ENCODE peak calls at places on chromosomes 5 and 9, in four cellular contexts. M, W, R and F are unnamed samples.

GRCh38 chr5:1509346-1510085 is 14.2 kb downstream of the LPCAT1 start:
- DNase-seq in M (no peak), R (peak), W (no peak), F (no peak)

GRCh38 chr9:99561435-99562262 is 260.0 kb upstream of the NR4A3 start:
- DNase-seq in M (no peak), R (no peak), W (no peak), F (peak)

GRCh38 chr5:167608708-167609272 is 682.7 kb upstream of the WWC1 start:
- DNase-seq in W (no peak), M (no peak), R (no peak), F (no peak)

GRCh38 chr9:115063058-115063850 is 54.7 kb downstream of the TNC start:
- DNase-seq in R (no peak), M (no peak), W (peak), F (no peak)

GRCh38 chr5:1442222-1443144 is 2.8 kb downstream of the SLC6A3 start:
- DNase-seq in M (no peak), W (no peak), R (no peak), F (no peak)

GRCh38 chr5:6448622-6449464 is at the start of gene UBE2QL1:
- DNase-seq in R (no peak), M (no peak), W (no peak), F (no peak)

GRCh38 chr9:3435732-3436131 is 90.1 kb downstream of the RFX3 start:
- DNase-seq in W (no peak), M (no peak), R (no peak), F (no peak)

GRCh38 chr5:92864591-92864990 is 716.4 kb downstream of the NR2F1-AS1 start:
- DNase-seq in R (no peak), W (no peak), M (no peak), F (no peak)

GRCh38 chr9:132141364-132141947 is 20.4 kb upstream of the NTNG2 start:
- DNase-seq in R (no peak), M (peak), W (peak), F (peak)

GRCh38 chr5:146291421-146292074 is 47.1 kb upstream of the POU4F3 start:
- DNase-seq in M (peak), W (peak), R (no peak), F (peak)

GRCh38 chr9:131494296-131494870 is 8.3 kb upstream of the POMT1 start:
- DNase-seq in R (no peak), W (no peak), M (no peak), F (no peak)

GRCh38 chr5:139639619-139640431 is 8.3 kb upstream of the CXXC5 start:
- DNase-seq in R (no peak), W (no peak), M (peak), F (no peak)

GRCh38 chr5:109645591-109646236 is 44.0 kb upstream of the MAN2A1 start:
- DNase-seq in R (no peak), W (no peak), M (no peak), F (peak)

GRCh38 chr5:56116599-56117131 is 116.5 kb downstream of the ANKRD55 start:
- DNase-seq in W (no peak), M (no peak), R (no peak), F (no peak)

GRCh38 chr5:137594717-137595116 is 95.6 kb upstream of the SPOCK1 start:
- DNase-seq in M (no peak), W (peak), R (no peak), F (peak)

GRCh38 chr5:76379316-76379715 is 23.8 kb upstream of the IQGAP2 start:
- DNase-seq in M (no peak), W (no peak), R (no peak), F (no peak)

GRCh38 chr5:1948663-1949191 is 66.0 kb upstream of the IRX4 start:
- DNase-seq in M (no peak), W (no peak), R (peak), F (no peak)

GRCh38 chr5:95887977-95888376 is 65.5 kb upstream of the GLRX start:
- DNase-seq in W (no peak), R (no peak), M (no peak), F (no peak)

GRCh38 chr5:157245477-157245876 is 20.4 kb upstream of the CYFIP2 start:
- DNase-seq in W (peak), R (no peak), M (no peak), F (no peak)

GRCh38 chr9:108851138-108851537 is 4.6 kb downstream of the ACTL7B start:
- DNase-seq in W (no peak), M (no peak), R (no peak), F (no peak)

GRCh38 chr5:138573223-138573622 is 2.0 kb downstream of the HSPA9 start:
- DNase-seq in W (no peak), M (no peak), R (no peak), F (no peak)

GRCh38 chr5:172441262-172441751 is 13.0 kb downstream of the SH3PXD2B start:
- DNase-seq in R (no peak), M (peak), W (peak), F (no peak)

GRCh38 chr9:121026260-121026691 is 23.8 kb downstream of the C5 start:
- DNase-seq in W (no peak), M (no peak), R (no peak), F (no peak)

GRCh38 chr9:126519660-126520425 is 93.9 kb upstream of the LMX1B start:
- DNase-seq in W (no peak), R (no peak), M (no peak), F (peak)

GRCh38 chr5:138930371-138931097 is 55.4 kb upstream of the LRRTM2 start:
- DNase-seq in R (no peak), W (no peak), M (no peak), F (no peak)

GRCh38 chr5:151520294-151520693 is 70.8 kb downstream of the FAT2 start:
- DNase-seq in R (no peak), W (no peak), M (no peak), F (peak)

GRCh38 chr5:109053995-109054417 is 306.3 kb downstream of the FER start:
- DNase-seq in W (peak), M (no peak), R (no peak), F (no peak)

GRCh38 chr5:106028314-106028713 is 1642.4 kb downstream of the EFNA5 start:
- DNase-seq in M (no peak), R (no peak), W (no peak), F (no peak)

GRCh38 chr9:97320080-97320642 is 12.7 kb downstream of the CCDC180 start:
- DNase-seq in R (no peak), M (no peak), W (no peak), F (no peak)

GRCh38 chr9:35962126-35962906 is 4.4 kb upstream of the OR2S2 start:
- DNase-seq in M (no peak), W (peak), R (no peak), F (peak)

GRCh38 chr5:60014331-60014730 is 120.8 kb upstream of the PDE4D start:
- DNase-seq in R (no peak), M (no peak), W (no peak), F (no peak)

GRCh38 chr9:134356496-134357470 is 30.5 kb downstream of the RXRA start:
- DNase-seq in M (peak), W (peak), R (no peak), F (no peak)

GRCh38 chr5:72108200-72109050 is 1.1 kb downstream of the MAP1B start:
- DNase-seq in R (peak), W (peak), M (peak), F (peak)

GRCh38 chr5:127615916-127616315 is 33.0 kb upstream of the CTXN3 start:
- DNase-seq in W (peak), R (no peak), M (no peak), F (no peak)

GRCh38 chr9:92294297-92294676 is 790 bp upstream of the IARS1 start:
- DNase-seq in W (peak), M (no peak), R (no peak), F (peak)
- H3K4me3 ChIP-seq in W (peak), M (peak), R (peak), F (peak)

GRCh38 chr9:110041452-110041851 is 166.5 kb downstream of the C9orf152 start:
- DNase-seq in M (no peak), R (no peak), W (no peak), F (no peak)
- H3K4me3 ChIP-seq in M (no peak), R (no peak), W (no peak), F (no peak)

DNA sequence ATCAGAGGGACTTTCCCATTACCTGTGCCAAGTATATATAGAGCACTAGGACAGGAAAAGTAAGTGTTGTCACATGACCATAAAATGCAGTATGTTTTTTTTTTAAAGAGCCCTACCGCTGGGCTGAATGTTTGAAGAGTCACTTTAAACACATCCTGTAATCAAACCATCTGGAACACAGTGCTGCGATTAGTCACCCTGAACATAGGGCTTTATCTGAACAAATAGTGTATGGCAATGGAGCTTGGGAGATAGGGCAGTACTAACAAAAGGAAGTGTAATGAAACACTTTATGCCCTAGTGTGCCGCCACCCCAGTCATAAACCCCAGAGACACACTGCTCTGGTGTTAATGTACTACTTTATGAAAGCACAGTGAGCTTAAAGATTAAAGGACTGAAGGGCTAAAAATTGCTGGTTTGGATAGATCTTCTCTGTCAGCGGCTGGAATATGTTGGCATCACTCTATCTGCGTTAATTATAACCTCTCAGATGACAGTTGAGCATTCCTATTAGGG is 90.4 kb downstream of the ZNF608 start:
- DNase-seq in R (peak), M (peak), W (peak), F (peak)
- H3K4me3 ChIP-seq in R (no peak), M (no peak), W (no peak), F (peak)

GRCh38 chr9:20658677-20659473 is 25.2 kb upstream of the FOCAD start:
- DNase-seq in M (no peak), W (no peak), R (no peak), F (no peak)
- H3K4me3 ChIP-seq in M (peak), W (peak), R (no peak), F (peak)

GRCh38 chr5:112174959-112175594 is 244.0 kb downstream of the EPB41L4A start:
- DNase-seq in M (peak), W (peak), R (no peak), F (peak)
- H3K4me3 ChIP-seq in M (no peak), W (no peak), R (no peak), F (no peak)